ENCODE peak calls at places on chromosomes 6 and 20, in five cellular contexts. Z, F, I, K and D are unnamed samples.

GRCh38 chr6:119484598-119484997 is 135.0 kb upstream of the MAN1A1 start:
- DNase-seq in F (no peak), K (no peak), Z (peak), I (peak), D (no peak)

GRCh38 chr6:164095056-164095455 is 680.5 kb downstream of the QKI start:
- DNase-seq in Z (no peak), F (no peak), K (no peak), I (no peak), D (no peak)

GRCh38 chr20:50110141-50111047 is 2.6 kb downstream of the UBE2V1 start:
- DNase-seq in I (peak), Z (no peak), K (no peak), F (no peak), D (no peak)

GRCh38 chr20:18904192-18904591 is 90.6 kb downstream of the SCP2D1 start:
- DNase-seq in K (no peak), F (no peak), Z (no peak), I (no peak), D (no peak)

GRCh38 chr6:17178754-17179153 is 76.9 kb downstream of the STMND1 start:
- DNase-seq in F (no peak), K (no peak), I (no peak), Z (no peak), D (no peak)

GRCh38 chr6:127460465-127460864 is 1.3 kb upstream of the KIAA0408 start:
- DNase-seq in I (no peak), K (no peak), F (no peak), Z (no peak), D (no peak)

GRCh38 chr20:17873410-17874270 is 95.0 kb downstream of the SNX5 start:
- DNase-seq in K (no peak), I (peak), F (peak), Z (peak), D (peak)

GRCh38 chr6:81126150-81126549 is 626.3 kb downstream of the TENT5A start:
- DNase-seq in Z (no peak), K (no peak), I (no peak), F (no peak), D (no peak)

GRCh38 chr6:130412556-130413290 is 46.9 kb downstream of the TMEM200A start:
- DNase-seq in Z (no peak), K (no peak), F (no peak), I (no peak), D (no peak)

GRCh38 chr6:42790549-42791181 is 8.8 kb downstream of the BICRAL start:
- DNase-seq in F (no peak), I (no peak), Z (no peak), K (no peak), D (no peak)
- H3K27ac ChIP-seq in F (peak), I (peak), Z (peak), K (peak), D (no peak)

DNA sequence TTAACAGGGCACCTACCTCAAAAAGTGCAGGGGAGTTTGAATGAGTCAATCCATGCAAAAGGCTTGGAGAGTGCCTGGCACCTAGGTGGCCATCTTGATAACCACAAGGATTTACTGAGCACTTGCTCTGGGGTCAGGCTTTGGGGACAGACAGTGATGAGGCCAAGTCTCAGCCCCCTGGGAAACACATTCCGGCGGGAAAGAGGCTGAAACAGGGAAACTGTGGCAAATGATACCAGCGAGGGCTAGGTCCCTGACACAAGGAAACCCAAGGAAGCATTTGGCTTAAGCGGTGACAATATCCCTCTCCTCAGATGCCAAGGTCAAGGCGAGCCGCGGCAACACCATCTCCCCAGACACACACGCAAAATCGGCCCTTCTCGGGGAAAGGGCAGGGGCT is 527 bp upstream of the DOK5 start:
- DNase-seq in Z (no peak), F (no peak), K (no peak), I (no peak), D (no peak)
- H3K27ac ChIP-seq in Z (no peak), F (peak), K (no peak), I (no peak), D (no peak)

GRCh38 chr20:59939052-59939878 is 840 bp downstream of the PPP1R3D start:
- DNase-seq in F (peak), K (peak), Z (peak), I (no peak), D (peak)

GRCh38 chr20:59939879-59940128 is 301 bp downstream of the PPP1R3D start:
- DNase-seq in K (no peak), Z (no peak), I (no peak), F (peak), D (no peak)

GRCh38 chr20:59937150-59937549 is 3.0 kb downstream of the PPP1R3D start:
- DNase-seq in F (no peak), K (no peak), I (no peak), Z (no peak), D (no peak)

GRCh38 chr20:59938221-59938620 is 1.9 kb downstream of the PPP1R3D start:
- DNase-seq in Z (peak), I (no peak), K (no peak), F (no peak), D (no peak)

DNA sequence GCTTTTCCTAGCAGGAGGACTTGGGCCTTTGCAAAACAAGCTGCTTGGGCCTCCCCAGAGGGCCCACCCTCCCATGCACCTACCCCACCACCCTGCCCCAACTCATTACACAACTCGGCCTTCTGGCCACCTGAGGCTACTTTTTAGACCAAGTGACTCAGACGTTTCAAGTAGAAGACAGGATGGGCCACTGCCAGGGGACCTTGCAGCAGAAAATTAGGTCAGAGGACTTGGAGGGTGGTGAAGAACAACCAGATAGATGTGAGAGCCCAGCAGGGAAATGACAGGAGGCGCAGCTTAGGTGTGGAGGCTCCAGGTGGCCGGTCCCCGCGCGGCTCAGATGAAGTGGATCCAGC is 1.4 kb downstream of the PPP1R3D start:
- DNase-seq in F (no peak), Z (no peak), K (no peak), I (no peak), D (no peak)
- H3K27ac ChIP-seq in F (peak), Z (peak), K (no peak), I (no peak), D (peak)

GRCh38 chr6:111576302-111576701 is 29.4 kb downstream of the TRAF3IP2 start:
- DNase-seq in I (no peak), Z (no peak), K (no peak), F (no peak), D (no peak)
- H3K27ac ChIP-seq in I (peak), Z (peak), K (no peak), F (peak), D (no peak)

GRCh38 chr20:57756921-57757320 is 47.1 kb upstream of the PMEPA1 start:
- DNase-seq in I (no peak), F (no peak), K (no peak), Z (no peak), D (peak)

GRCh38 chr20:57754190-57754589 is 44.4 kb upstream of the PMEPA1 start:
- DNase-seq in F (no peak), Z (no peak), K (no peak), I (no peak), D (no peak)

GRCh38 chr20:57755609-57756008 is 45.8 kb upstream of the PMEPA1 start:
- DNase-seq in Z (no peak), I (no peak), K (no peak), F (no peak), D (no peak)

GRCh38 chr20:57757767-57758166 is 48.0 kb upstream of the PMEPA1 start:
- DNase-seq in K (no peak), I (no peak), F (no peak), Z (no peak), D (no peak)

DNA sequence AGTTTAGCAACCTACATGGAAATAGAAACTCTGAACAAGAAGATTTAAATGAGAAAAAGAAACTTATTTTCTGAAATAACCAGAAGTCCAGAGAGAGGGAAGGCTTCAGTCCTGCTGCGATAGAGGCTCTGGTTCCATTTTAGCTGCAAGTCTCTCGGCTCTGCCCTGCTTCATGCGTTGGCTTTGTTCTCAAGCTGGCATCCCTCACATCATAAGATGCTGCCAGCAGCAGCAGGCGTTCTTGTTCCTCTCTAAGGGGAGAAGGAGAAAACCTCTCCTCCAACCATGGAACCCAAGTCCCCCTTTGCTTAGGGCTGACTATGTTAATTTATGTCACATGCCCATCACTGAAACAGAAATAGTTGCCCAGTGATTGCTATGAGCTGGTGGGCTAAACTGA is 46.4 kb upstream of the PMEPA1 start:
- DNase-seq in F (no peak), I (no peak), Z (no peak), K (no peak), D (peak)
- H3K27ac ChIP-seq in F (no peak), I (no peak), Z (no peak), K (no peak), D (no peak)

GRCh38 chr6:135114355-135115145 is 59.9 kb upstream of the HBS1L start:
- DNase-seq in K (peak), Z (no peak), I (no peak), F (no peak), D (no peak)

GRCh38 chr6:135113855-135114254 is 59.2 kb upstream of the HBS1L start:
- DNase-seq in Z (no peak), I (no peak), F (no peak), K (no peak), D (no peak)

GRCh38 chr6:135116566-135116965 is 61.9 kb upstream of the HBS1L start:
- DNase-seq in F (no peak), I (no peak), K (no peak), Z (no peak), D (no peak)

GRCh38 chr6:135117413-135117968 is 62.9 kb upstream of the HBS1L start:
- DNase-seq in Z (no peak), K (no peak), F (no peak), I (no peak), D (no peak)

GRCh38 chr6:135115411-135116293 is 61.0 kb upstream of the HBS1L start:
- DNase-seq in K (no peak), F (no peak), I (no peak), Z (no peak), D (no peak)
- H3K27ac ChIP-seq in K (no peak), F (no peak), I (no peak), Z (no peak), D (no peak)

DNA sequence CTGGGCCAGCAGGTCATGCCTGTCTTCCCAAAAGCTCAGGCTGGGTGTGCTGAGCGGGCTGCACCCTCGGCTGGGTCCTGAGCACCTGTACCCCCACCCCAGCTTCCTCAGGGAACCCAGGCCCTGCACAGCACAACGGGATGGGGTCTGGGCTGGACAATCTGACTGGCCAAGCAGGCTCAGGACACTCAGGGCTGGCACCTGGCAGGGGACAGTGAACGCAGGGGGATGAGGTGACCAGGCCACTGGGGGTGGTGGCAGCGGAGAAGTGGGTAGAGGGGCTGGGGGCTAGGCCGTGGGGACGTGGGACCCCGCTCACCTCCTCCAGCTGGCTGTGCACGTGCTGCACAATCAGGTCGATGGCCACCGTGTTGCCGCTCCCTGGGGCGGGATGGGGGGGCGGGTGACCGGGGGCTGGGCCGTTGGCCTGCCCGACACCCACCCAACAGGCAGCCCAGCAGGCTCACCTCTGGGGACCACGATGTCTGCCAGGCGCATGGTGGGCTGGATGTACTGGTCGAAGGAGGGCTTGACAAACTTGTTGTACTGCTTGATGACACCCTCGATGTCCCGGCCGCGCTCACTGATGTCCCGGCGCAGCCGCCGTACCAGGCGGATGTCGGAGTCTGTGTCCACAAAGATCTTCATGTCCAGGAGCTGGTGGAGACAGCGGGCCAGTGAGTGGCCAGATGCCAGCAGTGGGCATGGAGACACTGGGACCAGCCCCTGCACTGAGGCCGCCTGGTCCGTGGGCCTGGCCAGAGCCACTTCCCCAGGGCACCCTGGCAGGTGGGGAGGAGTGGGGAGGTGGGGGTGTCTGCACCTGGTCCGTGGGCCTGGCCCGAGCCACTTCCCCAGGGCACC is 11.9 kb downstream of the UCKL1 start:
- DNase-seq in Z (no peak), F (no peak), K (no peak), I (no peak), D (peak)
- H3K27ac ChIP-seq in Z (peak), F (peak), K (no peak), I (no peak), D (no peak)

GRCh38 chr6:141413196-141413595 is 719.5 kb upstream of the GJE1 start:
- DNase-seq in F (no peak), K (no peak), I (no peak), Z (no peak), D (no peak)
- H3K27ac ChIP-seq in F (peak), K (no peak), I (no peak), Z (no peak), D (no peak)

DNA sequence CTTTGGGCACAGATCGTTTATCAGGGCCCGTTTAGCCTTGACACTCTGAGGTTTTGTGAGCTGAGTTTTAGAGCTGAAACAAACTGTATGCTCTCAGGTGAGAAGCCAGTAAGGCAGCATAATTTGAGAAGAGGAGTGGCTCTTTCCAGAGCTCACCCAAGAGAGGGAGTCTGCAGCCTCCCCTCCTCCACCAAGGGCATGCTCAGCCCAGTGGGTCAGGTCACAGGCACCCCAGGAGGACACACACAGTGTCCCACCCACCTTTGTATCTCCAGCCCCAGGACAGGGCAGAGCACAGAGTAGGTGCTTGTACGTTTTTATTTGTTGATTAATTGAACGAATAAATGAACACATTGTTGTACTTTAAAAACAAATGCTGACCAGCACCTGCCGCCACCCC is 3.4 kb downstream of the TSPO2 start:
- DNase-seq in K (no peak), I (no peak), Z (no peak), F (no peak), D (no peak)
- H3K27ac ChIP-seq in K (no peak), I (no peak), Z (no peak), F (no peak), D (no peak)